ENCODE peak calls at places on chromosomes 4 and X, in six cellular contexts. H, R, I, Q, G and V are unnamed samples.

GRCh38 chr4:6777636-6778281 is 4.8 kb upstream of the KIAA0232 start:
- DNase-seq in H (no peak), R (no peak), I (no peak), Q (no peak), G (no peak), V (no peak)

GRCh38 chrX:134075894-134076718 is 90.7 kb upstream of the GPC3 start:
- DNase-seq in H (no peak), R (no peak), I (no peak), Q (no peak), G (no peak), V (no peak)

GRCh38 chr4:3257691-3258482 is 8.9 kb downstream of the MSANTD1 start:
- DNase-seq in H (peak), R (no peak), I (no peak), Q (peak), G (no peak), V (no peak)

GRCh38 chr4:40576651-40577480 is 52.8 kb downstream of the RBM47 start:
- DNase-seq in H (peak), R (peak), I (peak), Q (peak), G (peak), V (peak)

GRCh38 chr4:174522183-174523002 is at the start of gene HPGD:
- DNase-seq in H (peak), R (no peak), I (peak), Q (no peak), G (no peak), V (no peak)

GRCh38 chrX:147570483-147570882 is 341.2 kb upstream of the FMR1 start:
- DNase-seq in H (no peak), R (no peak), I (no peak), Q (no peak), G (no peak), V (no peak)

GRCh38 chr4:8553958-8554357 is 26.2 kb upstream of the GPR78 start:
- DNase-seq in H (no peak), R (no peak), I (no peak), Q (no peak), G (no peak), V (no peak)

GRCh38 chrX:154834562-154834961 is at the start of gene SMIM9:
- DNase-seq in H (no peak), R (no peak), I (no peak), Q (no peak), G (no peak), V (no peak)

GRCh38 chr4:131091896-131092295 is 1995.9 kb downstream of the C4orf33 start:
- DNase-seq in H (no peak), R (peak), I (peak), Q (no peak), G (no peak), V (no peak)

GRCh38 chr4:145107126-145107525 is 9.0 kb downstream of the ABCE1 start:
- DNase-seq in H (no peak), R (no peak), I (no peak), Q (no peak), G (no peak), V (no peak)

GRCh38 chr4:99507762-99508161 is 3.1 kb upstream of the C4orf17 start:
- DNase-seq in H (no peak), R (no peak), I (no peak), Q (no peak), G (no peak), V (no peak)

GRCh38 chr4:111630705-111631104 is 514.5 kb upstream of the FAM241A start:
- DNase-seq in H (no peak), R (no peak), I (no peak), Q (peak), G (no peak), V (no peak)

GRCh38 chr4:188854451-188854850 is 715.2 kb downstream of the TRIML1 start:
- DNase-seq in H (no peak), R (no peak), I (no peak), Q (peak), G (no peak), V (no peak)

GRCh38 chr4:118281611-118282442 is 71.0 kb downstream of the PRSS12 start:
- DNase-seq in H (no peak), R (peak), I (no peak), Q (peak), G (no peak), V (no peak)

GRCh38 chrX:12007881-12008280 is 130.4 kb upstream of the FRMPD4 start:
- DNase-seq in H (no peak), R (peak), I (no peak), Q (peak), G (no peak), V (peak)

GRCh38 chrX:109619816-109620215 is 5.2 kb downstream of the KCNE5 start:
- DNase-seq in H (no peak), R (no peak), I (no peak), Q (no peak), G (no peak), V (no peak)

GRCh38 chr4:40182041-40182440 is 14.8 kb upstream of the RHOH start:
- DNase-seq in H (no peak), R (no peak), I (no peak), Q (no peak), G (no peak), V (no peak)

GRCh38 chr4:160175064-160175643 is 1072.3 kb downstream of the RAPGEF2 start:
- DNase-seq in H (no peak), R (no peak), I (peak), Q (no peak), G (no peak), V (no peak)

GRCh38 chrX:9260603-9261002 is 204.3 kb upstream of the TBL1X start:
- DNase-seq in H (no peak), R (no peak), I (no peak), Q (no peak), G (no peak), V (no peak)

GRCh38 chr4:112170451-112170993 is 25.3 kb downstream of the FAM241A start:
- DNase-seq in H (no peak), R (peak), I (no peak), Q (peak), G (no peak), V (peak)